ENCODE peak calls at places on chromosomes 1 and 21, in eight cellular contexts. Z is CD4-positive, alpha-beta T cell; I is mesenchymal stem cell; N is hepatocyte; W is left ventricle myocardium inferior; P is tibial artery; R is breast epithelium; M is fibroblast of lung. T is an unnamed sample.

GRCh38 chr1:30715216-30715615 is 8.2 kb downstream of the MATN1 start:
- DNase-seq in R (no peak), W (no peak), N (no peak), P (no peak), I (no peak), M (no peak), Z (no peak), T (no peak)

GRCh38 chr1:119745034-119745433 is 23.7 kb downstream of the HMGCS2 start:
- DNase-seq in M (no peak), R (no peak), N (no peak), Z (no peak), P (no peak), W (no peak), I (no peak), T (no peak)

GRCh38 chr21:44598031-44598430 is 2.4 kb upstream of the KRTAP10-7 start:
- DNase-seq in I (no peak), P (no peak), W (no peak), M (peak; percentile 4), Z (no peak), R (no peak), N (no peak), T (no peak)

GRCh38 chr1:90402893-90403849 is 313.9 kb downstream of the BARHL2 start:
- DNase-seq in I (peak; percentile 88), M (peak; percentile 100), Z (no peak), N (peak; percentile 87), P (no peak), R (peak; percentile 55), W (no peak), T (no peak)

GRCh38 chr1:112744019-112744578 is 29.0 kb upstream of the PPM1J start:
- DNase-seq in I (peak; percentile 44), W (no peak), Z (no peak), P (no peak), R (no peak), N (peak; percentile 66), M (peak; percentile 61), T (no peak)

GRCh38 chr1:72697410-72697809 is 415.1 kb upstream of the NEGR1 start:
- DNase-seq in N (no peak), M (no peak), P (no peak), Z (no peak), I (no peak), R (no peak), W (no peak), T (no peak)

GRCh38 chr1:93042134-93042821 is 36.8 kb upstream of the MTF2 start:
- DNase-seq in N (peak; percentile 13), W (no peak), I (no peak), M (no peak), P (no peak), R (no peak), Z (no peak), T (no peak)

GRCh38 chr1:197468581-197469175 is 200.6 kb downstream of the CRB1 start:
- DNase-seq in M (no peak), R (no peak), W (no peak), N (no peak), I (no peak), Z (no peak), P (no peak), T (no peak)

GRCh38 chr1:8818325-8818775 is 910 bp upstream of the RERE start:
- DNase-seq in Z (no peak), P (no peak), N (peak; percentile 63), I (peak; percentile 85), R (no peak), M (peak; percentile 75), W (no peak), T (no peak)

GRCh38 chr1:162305969-162306368 is 70.7 kb downstream of the SPATA46 start:
- DNase-seq in M (peak; percentile 56), W (no peak), I (no peak), P (no peak), Z (no peak), N (peak; percentile 56), R (no peak), T (no peak)

GRCh38 chr1:48889088-48889487 is 112.4 kb upstream of the BEND5 start:
- DNase-seq in Z (no peak), R (no peak), M (no peak), W (no peak), P (no peak), I (no peak), N (no peak), T (no peak)

GRCh38 chr1:152836881-152837280 is 5.8 kb upstream of the LCE6A start:
- DNase-seq in M (no peak), I (no peak), W (no peak), Z (no peak), P (no peak), N (no peak), R (no peak), T (no peak)

GRCh38 chr1:58779837-58780585 is 3.8 kb downstream of the JUN start:
- DNase-seq in N (peak; percentile 81), Z (no peak), W (peak; percentile 15), R (peak; percentile 53), M (peak; percentile 77), I (peak; percentile 99), P (no peak), T (no peak)

GRCh38 chr1:119228318-119228717 is 87.9 kb upstream of the WARS2 start:
- DNase-seq in N (peak; percentile 31), R (no peak), W (no peak), I (no peak), Z (no peak), P (no peak), M (peak; percentile 15), T (no peak)

GRCh38 chr1:46458190-46458589 is 31.4 kb upstream of the DMBX1 start:
- DNase-seq in R (no peak), I (no peak), W (no peak), M (no peak), N (no peak), Z (no peak), P (no peak), T (no peak)

GRCh38 chr21:40752125-40752524 is 94.8 kb downstream of the DSCAM start:
- DNase-seq in I (no peak), W (no peak), Z (no peak), N (no peak), R (no peak), M (no peak), P (no peak), T (no peak)

GRCh38 chr1:25772692-25773245 is 27.2 kb upstream of the SELENON start:
- DNase-seq in N (no peak), M (no peak), Z (no peak), R (no peak), W (no peak), I (no peak), P (no peak), T (no peak)

GRCh38 chr1:54547601-54548388 is at the start of gene ACOT11:
- DNase-seq in Z (no peak), R (no peak), I (peak; percentile 41), W (peak; percentile 88), N (peak; percentile 83), P (peak; percentile 97), M (peak; percentile 58), T (peak; percentile 95)

GRCh38 chr21:45309069-45309521 is 21.4 kb upstream of the POFUT2 start:
- DNase-seq in N (peak; percentile 76), M (peak; percentile 45), R (no peak), W (peak; percentile 77), I (peak; percentile 90), Z (peak; percentile 26), P (peak; percentile 89), T (no peak)

GRCh38 chr1:219666242-219666641 is 53.3 kb upstream of the ZC3H11B start:
- DNase-seq in M (peak; percentile 87), W (no peak), Z (no peak), R (no peak), P (no peak), I (no peak), N (no peak), T (no peak)

GRCh38 chr21:42646836-42647235 is 6.6 kb upstream of the PDE9A start:
- DNase-seq in W (no peak), I (no peak), R (no peak), Z (no peak), M (no peak), N (no peak), P (no peak), T (no peak)

GRCh38 chr1:23899070-23899469 is 14.1 kb downstream of the CNR2 start:
- DNase-seq in M (no peak), Z (no peak), W (no peak), I (no peak), P (no peak), N (no peak), R (no peak), T (no peak)

GRCh38 chr1:16430598-16430997 is 6.6 kb downstream of the SPATA21 start:
- DNase-seq in P (no peak), M (no peak), W (no peak), I (no peak), Z (no peak), R (no peak), N (no peak), T (no peak)

DNA sequence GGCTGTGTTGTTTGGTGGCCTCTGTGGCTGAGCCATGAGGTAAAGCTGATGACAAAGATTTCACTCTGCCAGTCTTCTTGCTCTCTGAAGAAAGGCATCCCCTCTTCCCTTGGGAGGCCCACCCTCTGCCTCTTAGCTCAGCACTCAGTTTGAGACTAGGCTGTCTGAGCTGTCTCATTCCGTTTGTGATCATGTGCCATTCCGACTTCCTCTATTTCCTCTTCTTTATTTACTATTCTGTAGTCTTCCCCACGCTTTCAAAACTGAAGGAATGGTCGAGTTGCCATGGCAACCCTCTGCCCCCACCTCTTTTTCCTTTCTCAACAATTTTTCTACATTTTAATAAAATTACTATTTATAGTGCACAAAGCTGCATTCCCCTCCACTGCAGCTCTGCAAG is 30.9 kb downstream of the KCNA3 start:
- DNase-seq in W (no peak), I (no peak), R (no peak), P (no peak), M (no peak), N (no peak), Z (no peak), T (no peak)
- H3K27ac ChIP-seq in W (no peak overlapping the region), I (no peak overlapping the region), R (no peak overlapping the region), P (no peak overlapping the region), M (no peak overlapping the region), N (no peak overlapping the region), Z (no peak overlapping the region), T (no peak overlapping the region)

DNA sequence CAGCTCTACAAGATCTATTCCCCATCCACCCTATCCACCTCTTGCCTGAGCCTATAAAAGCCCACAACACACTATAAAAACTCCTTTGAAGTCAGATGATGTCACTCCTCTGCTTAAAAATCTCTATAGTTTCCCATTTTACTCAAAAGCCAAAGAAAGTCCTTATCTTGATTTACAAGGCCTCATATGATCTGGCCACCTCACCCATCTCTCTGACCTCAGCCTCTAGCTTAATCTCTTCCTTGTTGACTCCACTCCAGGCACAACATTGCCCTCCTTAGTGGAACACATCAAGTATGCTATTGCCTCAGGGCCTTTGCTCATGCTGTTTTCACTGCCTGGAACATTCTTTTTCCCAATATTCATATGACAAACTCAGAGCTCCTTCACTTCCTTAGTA is 33.3 kb downstream of the ZNF281 start:
- DNase-seq in N (no peak), I (no peak), P (no peak), M (no peak), W (no peak), Z (no peak), R (no peak), T (no peak)
- H3K27ac ChIP-seq in N (no peak overlapping the region), I (no peak overlapping the region), P (no peak overlapping the region), M (no peak overlapping the region), W (no peak overlapping the region), Z (no peak overlapping the region), R (no peak overlapping the region), T (no peak overlapping the region)

GRCh38 chr1:150696995-150697927 is at the start of gene GOLPH3L:
- DNase-seq in Z (peak; percentile 82), M (peak; percentile 99), W (peak; percentile 88), N (peak; percentile 95), R (peak; percentile 90), I (peak; percentile 99), P (peak; percentile 98), T (peak; percentile 97)
- H3K27ac ChIP-seq in Z (peak within 1 kb of the TSS; percentile 39), M (peak within 1 kb of the TSS; percentile 56), W (peak within 1 kb of the TSS; percentile 78), N (peak within 1 kb of the TSS; percentile 29), R (peak within 1 kb of the TSS; percentile 93), I (peak within 1 kb of the TSS; percentile 55), P (peak within 1 kb of the TSS; percentile 76), T (peak within 1 kb of the TSS; percentile 62)

GRCh38 chr21:38349111-38349746 is 92.4 kb downstream of the KCNJ15 start:
- DNase-seq in P (no peak), N (no peak), I (no peak), M (peak; percentile 99), R (no peak), Z (no peak), W (no peak), T (peak; percentile 50)
- H3K27ac ChIP-seq in P (peak overlapping the region; percentile 68), N (no peak overlapping the region), I (peak overlapping the region; percentile 85), M (no peak overlapping the region), R (no peak overlapping the region), Z (no peak overlapping the region), W (no peak overlapping the region), T (peak overlapping the region; percentile 53)

T was measured in coronary artery.